ENCODE peak calls at places on chromosomes 12 and 14, in five cellular contexts. C, H, O, I and L are unnamed samples.

GRCh38 chr12:91001306-91001705 is 3.5 kb downstream of the EPYC start:
- DNase-seq in C (no peak), O (no peak), H (no peak), I (no peak), L (no peak)

GRCh38 chr12:110105961-110106540 is 18.1 kb upstream of the IFT81 start:
- DNase-seq in O (no peak), I (no peak), H (peak; percentile 46), C (no peak), L (no peak)

GRCh38 chr12:67590122-67590795 is 58.3 kb upstream of the DYRK2 start:
- DNase-seq in H (no peak), I (no peak), C (no peak), O (no peak), L (no peak)

GRCh38 chr14:64891839-64892375 is 12.2 kb upstream of the SPTB start:
- DNase-seq in H (no peak), O (peak; percentile 82), C (no peak), I (peak; percentile 44), L (no peak)

GRCh38 chr12:4961311-4961710 is 51.6 kb downstream of the KCNA1 start:
- DNase-seq in H (no peak), I (no peak), O (no peak), C (no peak), L (no peak)

GRCh38 chr12:123597100-123597499 is 4.8 kb upstream of the DDX55 start:
- DNase-seq in I (no peak), O (no peak), C (no peak), H (no peak), L (no peak)

GRCh38 chr12:27732281-27732680 is 21.6 kb downstream of the MRPS35 start:
- DNase-seq in O (no peak), H (no peak), C (peak; percentile 57), I (no peak), L (no peak)

GRCh38 chr14:97180304-97181200 is 383.4 kb downstream of the VRK1 start:
- DNase-seq in O (no peak), C (no peak), H (no peak), I (peak; percentile 76), L (peak; percentile 81)

GRCh38 chr12:45268672-45269406 is 52.9 kb downstream of the ANO6 start:
- DNase-seq in I (peak; percentile 94), H (peak; percentile 86), O (peak; percentile 11), C (no peak), L (peak; percentile 93)

GRCh38 chr12:92546826-92547348 is 155.9 kb upstream of the PLEKHG7 start:
- DNase-seq in H (no peak), C (no peak), O (no peak), I (no peak), L (no peak)

GRCh38 chr12:104480826-104481457 is 24.2 kb downstream of the CHST11 start:
- DNase-seq in I (peak; percentile 88), C (no peak), H (peak; percentile 78), O (no peak), L (no peak)

GRCh38 chr12:131118366-131118765 is 164.7 kb downstream of the ADGRD1 start:
- DNase-seq in I (no peak), H (peak; percentile 59), C (peak; percentile 8), O (no peak), L (no peak)

GRCh38 chr12:65699251-65699650 is 125.0 kb upstream of the HMGA2 start:
- DNase-seq in O (no peak), C (no peak), H (no peak), I (peak; percentile 23), L (no peak)

GRCh38 chr12:81329088-81329487 is 251.2 kb downstream of the ACSS3 start:
- DNase-seq in H (no peak), I (peak; percentile 2), O (peak; percentile 39), C (peak; percentile 72), L (no peak)

GRCh38 chr12:104276192-104277131 is 27.1 kb upstream of the EID3 start:
- DNase-seq in O (no peak), I (no peak), C (no peak), H (no peak), L (no peak)

GRCh38 chr12:114744696-114745095 is 60.7 kb upstream of the TBX3 start:
- DNase-seq in I (no peak), C (no peak), H (peak; percentile 77), O (no peak), L (no peak)

GRCh38 chr12:63103489-63104131 is 47.4 kb downstream of the AVPR1A start:
- DNase-seq in O (peak; percentile 43), I (no peak), H (no peak), C (no peak), L (no peak)

GRCh38 chr14:20866963-20867362 is 24.2 kb upstream of the RNASE3 start:
- DNase-seq in O (peak; percentile 50), H (no peak), I (no peak), C (peak; percentile 41), L (no peak)

GRCh38 chr12:132824053-132824452 is 4.6 kb downstream of the GOLGA3 start:
- DNase-seq in O (no peak), H (no peak), I (no peak), C (no peak), L (no peak)

GRCh38 chr12:109800536-109800935 is 32.7 kb downstream of the TRPV4 start:
- DNase-seq in O (no peak), I (no peak), C (no peak), H (no peak), L (no peak)

GRCh38 chr12:24045816-24046257 is 96.4 kb upstream of the SOX5 start:
- DNase-seq in C (no peak), O (no peak), I (peak; percentile 90), H (no peak), L (no peak)

GRCh38 chr12:56143870-56144269 is 8.5 kb upstream of the MYL6B start:
- DNase-seq in C (no peak), O (no peak), I (no peak), H (no peak), L (no peak)

GRCh38 chr14:75044322-75044721 is 6.9 kb downstream of the MLH3 start:
- DNase-seq in H (no peak), O (no peak), C (no peak), I (peak; percentile 81), L (no peak)

GRCh38 chr12:108337235-108338223 is 1.6 kb downstream of the CMKLR1 start:
- DNase-seq in C (peak; percentile 74), O (peak; percentile 53), H (no peak), I (no peak), L (peak; percentile 21)

GRCh38 chr12:119758695-119759094 is 90.8 kb downstream of the PRKAB1 start:
- DNase-seq in O (no peak), H (no peak), C (no peak), I (no peak), L (no peak)

GRCh38 chr12:119762619-119763018 is 94.7 kb downstream of the PRKAB1 start:
- DNase-seq in I (no peak), C (no peak), H (no peak), O (no peak), L (no peak)

GRCh38 chr12:119758236-119758635 is 90.3 kb downstream of the PRKAB1 start:
- DNase-seq in H (no peak), I (no peak), C (no peak), O (no peak), L (no peak)
- H3K27ac ChIP-seq in H (no peak overlapping the region), I (no peak overlapping the region), C (no peak overlapping the region), O (no peak overlapping the region), L (no peak overlapping the region)

GRCh38 chr12:53174881-53175491 is 5.5 kb upstream of the ZNF740 start:
- DNase-seq in O (peak; percentile 59), I (peak; percentile 6), H (no peak), C (peak; percentile 94), L (no peak)
- H3K27me3 ChIP-seq in O (peaks cover 57% of the 10 kb centered on the region), I (no peaks in the 10 kb centered on the region), H (no peaks in the 10 kb centered on the region), C (peaks cover 26% of the 10 kb centered on the region), L (no peaks in the 10 kb centered on the region)

GRCh38 chr12:89216141-89216952 is 136.0 kb downstream of the DUSP6 start:
- DNase-seq in H (no peak), O (no peak), C (no peak), I (no peak), L (no peak)

GRCh38 chr12:89213139-89213538 is 139.2 kb downstream of the DUSP6 start:
- DNase-seq in O (no peak), I (no peak), C (no peak), H (no peak), L (no peak)

GRCh38 chr12:89212339-89212771 is 139.9 kb downstream of the DUSP6 start:
- DNase-seq in O (no peak), I (no peak), H (peak; percentile 71), C (no peak), L (no peak)

GRCh38 chr12:89213747-89214146 is 138.6 kb downstream of the DUSP6 start:
- DNase-seq in O (no peak), H (no peak), I (no peak), C (no peak), L (no peak)

GRCh38 chr12:89217472-89217871 is 134.8 kb downstream of the DUSP6 start:
- DNase-seq in O (no peak), H (no peak), I (no peak), C (no peak), L (no peak)
- H3K27ac ChIP-seq in O (no peak overlapping the region), H (no peak overlapping the region), I (no peak overlapping the region), C (no peak overlapping the region), L (no peak overlapping the region)

DNA sequence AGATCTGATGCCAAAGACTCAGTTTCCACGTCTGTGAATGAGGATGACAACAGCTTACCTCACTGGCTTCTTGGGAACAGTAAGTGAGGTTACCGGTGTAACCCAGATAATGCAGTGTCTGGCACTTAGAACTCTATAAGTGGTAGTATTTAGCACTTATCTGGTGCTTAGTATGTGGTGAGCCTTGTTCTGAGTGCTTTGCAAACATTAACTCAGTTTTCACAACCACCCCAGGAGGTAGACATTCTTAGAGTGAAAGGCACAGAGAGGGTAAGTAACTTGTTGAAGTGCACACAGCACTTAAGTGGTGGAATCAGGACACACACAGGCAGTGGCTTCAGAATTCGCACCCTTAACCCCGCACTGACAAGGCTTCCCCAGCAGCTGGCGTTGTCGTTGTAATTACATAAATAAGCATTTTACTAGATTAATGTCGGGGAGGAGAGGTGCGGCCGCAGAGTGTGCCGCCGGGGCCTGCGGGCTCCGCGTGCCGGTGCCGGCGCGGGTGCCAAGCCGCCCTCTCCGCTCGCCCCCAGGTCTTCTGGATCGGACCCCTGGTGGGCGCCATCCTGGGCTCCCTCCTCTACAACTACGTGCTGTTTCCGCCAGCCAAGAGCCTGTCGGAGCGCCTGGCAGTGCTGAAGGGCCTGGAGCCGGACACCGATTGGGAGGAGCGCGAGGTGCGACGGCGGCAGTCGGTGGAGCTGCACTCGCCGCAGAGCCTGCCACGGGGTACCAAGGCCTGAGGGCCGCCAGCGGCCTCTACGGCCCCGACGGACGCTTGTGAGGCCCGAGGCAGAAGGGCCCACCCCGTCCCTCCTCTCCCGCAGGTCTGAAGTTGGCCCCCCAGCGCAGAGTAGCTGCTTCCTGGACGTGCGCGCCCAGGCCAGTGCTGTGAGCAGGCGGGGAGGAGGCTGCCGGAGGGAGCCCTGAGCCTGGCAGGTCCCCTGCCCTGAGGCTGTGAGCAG is 4.6 kb downstream of the AQP2 start:
- DNase-seq in C (peak; percentile 78), O (no peak), H (no peak), I (no peak), L (peak; percentile 44)
- H3K27me3 ChIP-seq in C (peaks cover 1% of the 10 kb centered on the region), O (peaks cover 55% of the 10 kb centered on the region), H (peaks cover 46% of the 10 kb centered on the region), I (peaks cover 38% of the 10 kb centered on the region), L (no peaks in the 10 kb centered on the region)

GRCh38 chr14:31142455-31143087 is 65.0 kb downstream of the HECTD1 start:
- DNase-seq in C (no peak), H (no peak), I (no peak), O (no peak), L (no peak)
- H3K27ac ChIP-seq in C (no peak overlapping the region), H (no peak overlapping the region), I (no peak overlapping the region), O (no peak overlapping the region), L (no peak overlapping the region)

GRCh38 chr14:69906201-69906600 is 27.0 kb downstream of the SMOC1 start:
- DNase-seq in O (no peak), H (no peak), I (no peak), C (no peak), L (no peak)
- H3K27me3 ChIP-seq in O (no peaks in the 10 kb centered on the region), H (no peaks in the 10 kb centered on the region), I (peaks cover 2% of the 10 kb centered on the region), C (no peaks in the 10 kb centered on the region), L (no peaks in the 10 kb centered on the region)

GRCh38 chr12:1836854-1837411 is 16.6 kb downstream of the LRTM2 start:
- DNase-seq in I (no peak), H (peak; percentile 50), O (peak; percentile 61), C (no peak), L (peak; percentile 68)
- H3K27ac ChIP-seq in I (no peak overlapping the region), H (no peak overlapping the region), O (no peak overlapping the region), C (no peak overlapping the region), L (no peak overlapping the region)